ENCODE peak calls at places on chromosomes 6 and 20, in four cellular contexts. E is CD4-positive, alpha-beta memory T cell; L is SK-N-SH; Q is GM23338. Z is an unnamed sample. For H3K4me1 and H3K27me3, the result is how much of the 10 kb centered on the place peaks cover.

GRCh38 chr6:151948007-151948745 is 140.7 kb downstream of the ESR1 start:
- DNase-seq in E (no peak), L (no peak), Q (no peak), Z (no peak)

GRCh38 chr6:119148825-119149525 is 70.5 kb upstream of the FAM184A start:
- DNase-seq in E (no peak), L (no peak), Q (no peak), Z (no peak)

GRCh38 chr6:52514514-52514913 is 62.3 kb downstream of the TRAM2 start:
- DNase-seq in E (no peak), L (no peak), Q (no peak), Z (no peak)

GRCh38 chr20:54633374-54633773 is 158.0 kb downstream of the DOK5 start:
- DNase-seq in E (no peak), L (no peak), Q (no peak), Z (no peak)

GRCh38 chr6:82396964-82397761 is 33.5 kb downstream of the TPBG start:
- DNase-seq in E (no peak), L (no peak), Q (no peak), Z (no peak)

GRCh38 chr6:12886961-12887775 is 170.6 kb downstream of the PHACTR1 start:
- DNase-seq in E (no peak), L (no peak), Q (peak), Z (no peak)

GRCh38 chr20:50815162-50815989 is 20.5 kb downstream of the BCAS4 start:
- DNase-seq in E (no peak), L (no peak), Q (no peak), Z (no peak)

GRCh38 chr6:52534966-52535390 is 41.9 kb downstream of the TRAM2 start:
- DNase-seq in E (no peak), L (no peak), Q (no peak), Z (no peak)

GRCh38 chr6:91824346-91824745 is 1237.5 kb upstream of the MAP3K7 start:
- DNase-seq in E (no peak), L (no peak), Q (no peak), Z (no peak)

GRCh38 chr20:50336631-50337030 is 146.0 kb downstream of the CEBPB start:
- DNase-seq in E (no peak), L (no peak), Q (no peak), Z (no peak)

GRCh38 chr20:38224534-38224933 is 36.0 kb downstream of the KIAA1755 start:
- DNase-seq in E (no peak), L (no peak), Q (no peak), Z (no peak)

GRCh38 chr6:56445818-56446217 is 196.9 kb downstream of the DST start:
- DNase-seq in E (no peak), L (no peak), Q (no peak), Z (no peak)

GRCh38 chr20:9501473-9501872 is 12.9 kb upstream of the LAMP5 start:
- DNase-seq in E (no peak), L (no peak), Q (no peak), Z (no peak)

GRCh38 chr6:157020398-157021266 is 243.5 kb downstream of the ARID1B start:
- DNase-seq in E (peak), L (peak), Q (peak), Z (no peak)

GRCh38 chr20:41476013-41476441 is 109.4 kb upstream of the EMILIN3 start:
- DNase-seq in E (no peak), L (no peak), Q (no peak), Z (no peak)

GRCh38 chr20:51428451-51429143 is 113.9 kb downstream of the NFATC2 start:
- DNase-seq in E (no peak), L (peak), Q (peak), Z (no peak)

GRCh38 chr6:154319231-154319858 is 37.3 kb downstream of the IPCEF1 start:
- DNase-seq in E (no peak), L (peak), Q (no peak), Z (peak)

GRCh38 chr6:154242617-154243357 is 113.8 kb downstream of the IPCEF1 start:
- DNase-seq in E (no peak), L (no peak), Q (no peak), Z (no peak)

GRCh38 chr20:37898301-37899104 is 4.4 kb upstream of the VSTM2L start:
- DNase-seq in E (no peak), L (no peak), Q (no peak), Z (no peak)

GRCh38 chr20:18639501-18639979 is 51.7 kb downstream of the DTD1 start:
- DNase-seq in E (no peak), L (no peak), Q (no peak), Z (no peak)

GRCh38 chr6:14117158-14118090 is at the start of gene CD83:
- DNase-seq in E (peak), L (peak), Q (peak), Z (peak)

GRCh38 chr20:22382742-22383141 is 201.6 kb downstream of the FOXA2 start:
- DNase-seq in E (no peak), L (no peak), Q (no peak), Z (no peak)

GRCh38 chr6:73134588-73134987 is 90.7 kb downstream of the KHDC1L start:
- DNase-seq in E (no peak), L (peak), Q (peak), Z (peak)

GRCh38 chr6:170174771-170175643 is 115.9 kb downstream of the DLL1 start:
- DNase-seq in E (no peak), L (peak), Q (no peak), Z (no peak)

GRCh38 chr20:14142171-14142570 is 146.9 kb downstream of the MACROD2 start:
- DNase-seq in E (no peak), L (peak), Q (peak), Z (peak)

GRCh38 chr20:19348582-19348981 is 136.1 kb downstream of the SLC24A3 start:
- DNase-seq in E (no peak), L (no peak), Q (no peak), Z (no peak)

GRCh38 chr6:78810698-78811097 is 56.7 kb upstream of the IRAK1BP1 start:
- DNase-seq in E (no peak), L (no peak), Q (no peak), Z (no peak)

GRCh38 chr6:53410508-53411258 is 61.9 kb upstream of the ELOVL5 start:
- DNase-seq in E (peak), L (peak), Q (peak), Z (peak)

GRCh38 chr6:156691018-156691417 is 86.2 kb upstream of the ARID1B start:
- DNase-seq in E (no peak), L (no peak), Q (no peak), Z (no peak)

GRCh38 chr6:155187994-155188706 is 75.7 kb upstream of the CLDN20 start:
- DNase-seq in E (no peak), L (no peak), Q (no peak), Z (no peak)

GRCh38 chr6:4561773-4562172 is 214.4 kb upstream of the CDYL start:
- DNase-seq in E (no peak), L (no peak), Q (no peak), Z (no peak)

DNA sequence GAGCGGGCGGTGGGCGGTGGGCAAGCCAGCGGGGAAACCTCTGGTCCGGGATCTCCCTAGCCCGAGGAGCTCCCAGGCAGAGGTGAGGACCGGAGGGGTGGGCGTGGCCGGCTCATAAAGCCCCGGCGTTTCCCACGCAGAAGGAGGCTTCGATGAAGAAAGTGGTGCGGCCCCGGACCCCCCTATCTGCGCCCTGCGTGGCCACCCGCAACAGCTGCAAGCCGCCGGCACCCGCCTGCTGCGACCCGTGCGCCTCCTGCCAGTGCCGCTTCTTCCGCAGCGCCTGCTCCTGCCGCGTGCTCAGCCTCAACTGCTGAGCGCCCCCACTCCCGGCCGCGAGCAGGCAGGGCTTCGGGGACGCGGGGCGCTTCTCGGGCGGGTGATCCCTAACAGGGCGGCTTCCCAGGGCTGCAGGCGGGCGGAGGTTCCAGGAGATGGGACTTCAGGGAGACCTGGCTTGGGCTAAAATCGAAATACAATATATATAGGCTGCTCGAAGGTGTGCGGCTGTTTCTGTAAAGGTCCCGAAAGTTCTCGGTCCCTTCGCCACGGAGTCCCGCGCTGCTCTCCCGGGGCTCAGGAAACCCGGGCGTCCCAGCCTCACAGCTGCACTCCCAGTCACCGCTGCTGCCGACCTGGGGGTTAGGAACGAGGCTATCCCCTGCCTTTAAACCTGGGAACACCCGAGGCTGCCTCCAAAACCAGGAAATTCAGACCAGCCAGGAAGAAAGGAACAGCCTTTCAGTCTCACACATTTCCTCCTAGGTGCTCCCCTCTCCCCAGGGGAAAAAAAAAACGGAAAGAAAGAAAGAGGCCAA is 27.8 kb downstream of the ASIP start:
- DNase-seq in E (peak), L (no peak), Q (peak), Z (peak)
- H3K4me3 ChIP-seq in E (peak), L (no peak), Q (peak), Z (peak)

GRCh38 chr6:26224547-26224912 is 137.3 kb downstream of the HFE start:
- DNase-seq in E (no peak), L (no peak), Q (no peak), Z (no peak)
- H3K4me1 ChIP-seq in E (under half), L (under half), Q (under half), Z (under half)

GRCh38 chr20:62482970-62483369 is 7.2 kb upstream of the GATA5 start:
- DNase-seq in E (no peak), L (no peak), Q (no peak), Z (no peak)

GRCh38 chr20:62482136-62482833 is 6.5 kb upstream of the GATA5 start:
- DNase-seq in E (no peak), L (no peak), Q (no peak), Z (no peak)

GRCh38 chr20:62483613-62484468 is 8.0 kb upstream of the GATA5 start:
- DNase-seq in E (no peak), L (no peak), Q (no peak), Z (no peak)

GRCh38 chr20:62480318-62480717 is 4.5 kb upstream of the GATA5 start:
- DNase-seq in E (no peak), L (no peak), Q (no peak), Z (no peak)

GRCh38 chr20:62481441-62482135 is 5.8 kb upstream of the GATA5 start:
- DNase-seq in E (no peak), L (no peak), Q (peak), Z (no peak)
- H3K27me3 ChIP-seq in E (under half), L (under half), Q (under half), Z (under half)

GRCh38 chr6:28258877-28259777 is at the start of gene NKAPL:
- DNase-seq in E (peak), L (no peak), Q (peak), Z (no peak)
- H3K4me3 ChIP-seq in E (no peak), L (no peak), Q (peak), Z (no peak)

DNA sequence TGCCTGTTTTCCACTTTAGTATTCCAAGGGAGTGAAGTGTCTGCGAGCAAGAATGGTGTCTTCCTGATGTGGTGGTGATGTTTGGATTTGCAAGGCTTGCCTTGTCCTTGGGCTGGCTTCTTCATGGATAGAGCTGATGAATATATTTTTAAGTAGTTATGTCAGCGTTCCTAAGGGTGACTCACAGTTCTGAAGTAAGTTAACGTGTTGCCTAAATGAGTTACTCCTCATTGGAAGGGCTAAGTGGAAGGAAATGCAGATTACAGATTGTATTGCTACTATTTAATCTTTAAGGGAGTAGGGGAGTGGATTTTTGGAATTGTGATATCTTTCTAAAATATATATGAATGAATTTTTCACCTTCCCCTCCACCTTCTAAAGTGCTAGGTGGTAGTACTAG is 197.2 kb downstream of the JARID2 start:
- DNase-seq in E (no peak), L (no peak), Q (no peak), Z (no peak)
- H3K4me1 ChIP-seq in E (under half), L (under half), Q (half or more), Z (half or more)

GRCh38 chr6:137492771-137493217 is 1.4 kb downstream of the OLIG3 start:
- DNase-seq in E (no peak), L (no peak), Q (no peak), Z (no peak)

GRCh38 chr6:137491478-137491877 is 2.7 kb downstream of the OLIG3 start:
- DNase-seq in E (no peak), L (no peak), Q (no peak), Z (no peak)

GRCh38 chr6:137490961-137491360 is 3.2 kb downstream of the OLIG3 start:
- DNase-seq in E (no peak), L (no peak), Q (peak), Z (no peak)

GRCh38 chr6:137493218-137494038 is 766 bp downstream of the OLIG3 start:
- DNase-seq in E (no peak), L (no peak), Q (peak), Z (no peak)

DNA sequence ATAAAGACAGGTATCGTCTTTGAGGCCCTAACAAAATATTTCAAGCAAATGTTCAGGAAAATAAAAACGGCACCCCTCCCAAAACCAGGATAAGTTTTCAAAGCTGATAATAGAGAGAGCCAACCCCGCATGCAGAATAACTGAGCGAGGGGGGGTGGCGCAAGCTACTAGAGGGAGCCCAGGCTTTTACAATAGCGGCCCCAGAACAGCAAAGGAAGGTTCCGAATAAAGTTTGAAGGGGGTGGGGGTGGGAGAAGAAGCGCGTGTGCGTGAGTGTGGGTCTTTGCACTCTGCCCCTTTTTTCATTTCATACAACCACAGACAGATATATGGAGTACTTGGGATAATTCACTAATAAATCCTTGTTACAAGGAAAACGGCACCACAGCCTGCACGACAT is 1.9 kb downstream of the OLIG3 start:
- DNase-seq in E (no peak), L (no peak), Q (no peak), Z (no peak)
- H3K27me3 ChIP-seq in E (half or more), L (half or more), Q (half or more), Z (half or more)

DNA sequence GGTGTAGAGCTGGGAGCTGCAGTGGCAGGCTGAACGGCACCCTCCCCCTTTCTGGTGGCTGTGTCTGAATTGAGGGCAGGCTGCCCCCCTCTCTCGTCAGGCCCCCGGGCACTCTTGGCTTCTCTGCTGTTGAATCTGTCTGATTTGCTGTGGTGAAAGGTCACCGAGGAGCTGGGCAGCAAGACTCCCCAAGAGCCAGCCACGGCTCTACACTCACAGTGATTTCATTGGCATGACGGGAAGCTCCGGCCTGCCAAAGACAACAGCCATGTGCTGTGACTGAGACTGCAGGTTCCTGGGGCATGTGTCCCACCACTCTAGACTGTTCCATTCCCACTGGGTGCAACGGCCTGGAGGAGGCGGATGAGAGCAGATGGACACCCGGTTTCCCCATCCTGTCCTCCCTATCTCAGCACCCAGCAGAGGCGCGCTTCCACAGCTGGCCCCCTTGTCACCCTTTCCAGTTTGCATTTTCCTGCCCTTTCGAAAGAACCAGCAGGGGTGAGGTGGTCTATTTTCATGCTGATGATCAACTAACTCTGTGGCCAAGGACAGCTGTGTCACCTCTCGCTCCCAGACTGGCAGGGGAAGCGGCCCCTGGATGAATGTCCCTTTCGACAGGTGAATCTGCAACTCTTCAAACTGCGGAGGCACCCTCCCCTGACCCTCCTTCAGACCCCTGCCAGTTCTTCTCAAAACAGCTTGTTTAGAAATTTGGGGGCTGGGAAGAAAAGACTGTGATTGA is 2.2 kb downstream of the APCDD1L start:
- DNase-seq in E (no peak), L (peak), Q (peak), Z (no peak)
- H3K4me3 ChIP-seq in E (no peak), L (no peak), Q (peak), Z (no peak)

GRCh38 chr6:135738646-135739045 is 112.9 kb upstream of the PDE7B start:
- DNase-seq in E (no peak), L (no peak), Q (no peak), Z (no peak)
- H3K4me1 ChIP-seq in E (under half), L (under half), Q (under half), Z (under half)

GRCh38 chr6:166115609-166116008 is 52.0 kb downstream of the TBXT start:
- DNase-seq in E (no peak), L (no peak), Q (no peak), Z (no peak)
- H3K27me3 ChIP-seq in E (under half), L (under half), Q (under half), Z (under half)

Z was measured in BE2C.